ENCODE peak calls at places on chromosomes 4 and X, in five cellular contexts. P is HCT116, A is tibial nerve, D is suprapubic skin, F is right lobe of liver. V is an unnamed sample.

GRCh38 chr4:39587881-39588280 is 50.8 kb downstream of the SMIM14 start:
- DNase-seq in P (no peak), A (no peak), D (no peak), F (no peak), V (no peak)

GRCh38 chr4:7647932-7648812 is 213.4 kb upstream of the PSAPL1 start:
- DNase-seq in A (no peak), P (no peak), D (no peak), F (peak; percentile 58), V (no peak)

GRCh38 chrX:153776611-153777045 is 4.2 kb upstream of the SRPK3 start:
- DNase-seq in F (peak; percentile 10), D (no peak), P (no peak), A (no peak), V (no peak)

GRCh38 chr4:88012652-88013051 is 5.2 kb downstream of the PKD2 start:
- DNase-seq in P (no peak), A (no peak), F (no peak), D (no peak), V (no peak)

GRCh38 chr4:151657896-151658295 is 102.9 kb downstream of the GATB start:
- DNase-seq in P (no peak), A (no peak), D (no peak), F (no peak), V (no peak)

GRCh38 chrX:9171841-9172240 is 137.9 kb upstream of the FAM9B start:
- DNase-seq in F (no peak), A (no peak), D (no peak), P (no peak), V (no peak)

GRCh38 chr4:147760176-147760575 is 28.3 kb downstream of the ARHGAP10 start:
- DNase-seq in P (no peak), A (no peak), F (no peak), D (no peak), V (no peak)

GRCh38 chrX:8879750-8880149 is 78.6 kb upstream of the FAM9A start:
- DNase-seq in A (peak; percentile 4), F (no peak), D (no peak), P (no peak), V (peak; percentile 37)

GRCh38 chr4:6502747-6503465 is 30.5 kb upstream of the PPP2R2C start:
- DNase-seq in P (no peak), D (peak; percentile 37), A (no peak), F (no peak), V (no peak)

GRCh38 chr4:5238106-5238505 is 186.8 kb downstream of the STK32B start:
- DNase-seq in A (no peak), D (no peak), P (no peak), F (no peak), V (no peak)

GRCh38 chr4:99893991-99894981 is at the start of gene LAMTOR3:
- DNase-seq in P (peak; percentile 79), D (peak; percentile 92), A (peak; percentile 82), F (peak; percentile 91), V (peak; percentile 95)
- TF ChIP-seq POLR2A in P (peak; percentile 34), D (no peak), A (peak; percentile 45), F (no peak), V (peak; percentile 68)

GRCh38 chrX:118839334-118839958 is 15.8 kb downstream of the ZCCHC12 start:
- DNase-seq in P (peak; percentile 19), D (peak; percentile 84), F (peak; percentile 89), A (peak; percentile 84), V (peak; percentile 61)
- TF ChIP-seq POLR2A in P (no peak), D (no peak), F (no peak), A (no peak), V (no peak)

DNA sequence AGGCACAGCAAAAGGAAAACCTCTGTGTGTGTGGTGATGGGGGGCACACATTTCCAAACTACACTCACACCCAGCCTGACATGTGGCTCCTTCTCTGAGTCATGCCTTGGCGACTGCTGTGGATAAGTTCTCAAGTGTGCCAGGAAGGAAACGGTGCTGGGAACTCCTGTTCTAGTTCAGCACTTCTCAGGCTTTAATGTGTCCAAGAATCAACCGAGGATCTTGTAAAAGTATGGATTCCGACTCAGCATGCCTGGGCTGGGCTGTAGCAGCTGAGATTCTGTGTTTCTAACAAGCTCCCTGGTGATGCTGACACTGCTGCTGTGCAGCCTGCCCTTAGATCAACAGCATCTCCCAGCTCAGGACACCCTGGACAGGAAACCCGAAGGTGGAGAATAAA is 20.2 kb downstream of the CLNK start:
- DNase-seq in F (no peak), P (no peak), D (no peak), A (peak; percentile 14), V (no peak)
- TF ChIP-seq POLR2A in F (no peak), P (no peak), D (no peak), A (no peak), V (no peak)

GRCh38 chrX:133661962-133662839 is 246.9 kb upstream of the GPC4 start:
- DNase-seq in D (no peak), A (no peak), F (no peak), P (no peak), V (no peak)

GRCh38 chrX:133658244-133658911 is 243.1 kb upstream of the GPC4 start:
- DNase-seq in F (no peak), A (no peak), P (no peak), D (no peak), V (no peak)

GRCh38 chrX:133655914-133656265 is 240.6 kb upstream of the GPC4 start:
- DNase-seq in D (no peak), P (no peak), A (no peak), F (no peak), V (no peak)

GRCh38 chrX:133657455-133657854 is 242.2 kb upstream of the GPC4 start:
- DNase-seq in F (no peak), P (no peak), D (no peak), A (no peak), V (no peak)

DNA sequence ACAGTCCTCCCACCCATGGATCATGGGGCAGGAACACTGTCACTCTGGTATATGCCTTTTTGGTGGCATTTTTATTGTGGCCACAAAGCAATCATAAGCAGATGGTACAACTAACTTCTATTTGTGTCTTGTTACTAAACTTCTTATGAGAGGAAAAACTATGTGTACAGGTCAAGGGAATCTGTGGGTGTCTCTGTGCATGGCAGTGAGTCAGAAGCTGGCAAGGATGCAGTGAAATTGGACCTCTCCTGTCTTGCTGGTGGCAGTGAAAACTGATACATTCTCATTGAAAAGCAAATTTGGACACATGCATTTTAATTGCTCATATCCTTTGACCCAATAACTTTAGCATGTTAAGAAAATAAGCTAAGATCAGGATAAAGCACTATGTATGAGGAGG is 245.1 kb upstream of the GPC4 start:
- DNase-seq in D (no peak), F (no peak), P (no peak), A (no peak), V (no peak)
- TF ChIP-seq POLR2A in D (no peak), F (no peak), P (no peak), A (no peak), V (no peak)

GRCh38 chrX:132023117-132023895 is at the start of gene STK26:
- DNase-seq in F (peak; percentile 79), A (peak; percentile 40), D (peak; percentile 84), P (peak; percentile 43), V (peak; percentile 90)
- TF ChIP-seq POLR2A in F (peak; percentile 74), A (peak; percentile 44), D (no peak), P (no peak), V (peak; percentile 83)

DNA sequence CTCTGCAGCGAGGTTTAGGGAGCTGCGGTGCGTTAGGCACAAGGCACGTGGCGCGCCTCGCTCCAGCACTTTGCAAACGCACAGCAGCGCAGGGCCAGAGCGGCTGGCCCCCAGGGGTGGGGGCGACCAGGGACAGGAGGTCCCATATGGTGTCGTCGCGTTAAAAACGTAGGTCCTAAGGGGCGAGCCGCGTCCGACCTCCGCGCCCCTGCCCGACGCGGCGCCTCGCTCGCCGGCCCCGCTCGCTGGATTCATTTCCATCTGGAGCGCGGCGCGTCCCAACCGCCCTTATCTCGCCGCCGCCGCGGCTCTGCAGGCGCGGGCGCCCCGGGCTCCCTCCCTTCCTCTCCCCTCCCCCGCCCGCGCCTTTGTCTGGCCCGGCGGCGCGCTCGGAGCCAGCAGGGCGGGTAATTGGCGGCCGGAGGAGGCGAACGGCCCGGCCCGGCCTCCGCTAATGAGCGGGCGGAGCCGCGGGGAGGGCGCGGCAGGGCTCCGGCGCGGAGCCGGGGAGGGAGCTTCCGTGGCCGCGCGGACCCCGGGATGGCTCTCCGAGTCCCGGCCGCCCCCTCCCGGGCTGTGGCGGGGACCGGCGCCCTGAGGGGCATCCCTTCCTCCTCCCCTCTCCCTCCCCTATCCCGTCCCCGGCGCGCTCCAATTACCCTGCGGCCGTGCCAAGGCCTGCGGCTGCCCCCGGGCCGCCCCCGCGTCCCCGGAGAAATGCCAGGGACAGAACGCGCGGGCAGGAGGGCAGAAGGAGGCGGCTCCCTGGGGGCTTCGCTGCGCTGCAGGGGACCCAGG is 409.0 kb downstream of the BCOR start:
- DNase-seq in A (peak; percentile 8), D (no peak), F (peak; percentile 64), P (no peak), V (peak; percentile 75)
- TF ChIP-seq POLR2A in A (peak; percentile 54), D (no peak), F (no peak), P (no peak), V (no peak)

GRCh38 chrX:136251042-136251991 is at the start of gene MAP7D3:
- DNase-seq in A (peak; percentile 26), P (peak; percentile 16), F (peak; percentile 76), D (no peak), V (peak; percentile 58)
- TF ChIP-seq POLR2A in A (peak; percentile 61), P (peak; percentile 37), F (peak; percentile 49), D (no peak), V (no peak)

DNA sequence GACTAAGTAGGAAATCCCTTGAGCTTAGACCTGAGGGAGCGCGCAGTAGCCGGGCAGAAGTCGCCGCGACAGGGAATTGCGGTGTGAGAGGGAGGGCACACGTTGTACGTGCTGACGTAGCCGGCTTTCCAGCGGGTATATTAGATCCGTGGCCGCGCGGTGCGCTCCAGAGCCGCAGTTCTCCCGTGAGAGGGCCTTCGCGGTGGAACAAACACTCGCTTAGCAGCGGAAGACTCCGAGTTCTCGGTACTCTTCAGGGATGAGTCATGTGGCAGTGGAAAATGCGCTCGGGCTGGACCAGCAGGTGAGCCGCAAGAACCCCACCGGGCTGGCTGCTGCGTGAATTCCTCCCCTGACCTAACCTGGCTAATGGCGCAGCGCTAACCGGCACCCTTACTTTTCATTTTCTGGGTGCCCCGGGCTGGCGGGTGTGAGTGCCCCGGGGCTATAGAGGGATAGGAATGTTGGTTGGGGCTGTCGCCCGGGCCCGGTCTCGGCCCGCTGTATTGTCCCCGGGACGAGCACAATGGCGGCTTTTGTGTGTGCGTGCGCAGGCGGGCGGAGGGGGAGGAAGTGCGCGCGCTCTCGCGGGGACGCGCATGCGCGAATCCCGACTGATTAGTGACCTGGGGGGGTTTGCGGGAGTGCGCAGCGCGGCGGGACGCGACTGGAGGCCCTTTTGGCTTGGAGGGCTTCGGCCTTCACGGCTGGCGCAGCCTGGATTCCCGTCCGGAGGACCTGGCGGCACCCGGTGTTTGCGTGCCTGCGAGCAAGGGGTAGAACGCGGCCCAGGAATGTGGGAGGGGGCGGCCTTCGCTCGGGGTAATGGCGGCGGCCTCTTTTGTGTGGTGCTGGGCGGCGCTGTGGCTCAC is at the start of gene DDX3X:
- DNase-seq in D (peak; percentile 87), P (peak; percentile 71), F (peak; percentile 93), A (peak; percentile 73), V (peak; percentile 91)
- TF ChIP-seq POLR2A in D (peak; percentile 98), P (peak; percentile 99), F (peak; percentile 99), A (peak; percentile 97), V (peak; percentile 100)

V was measured in erythroblast.